ENCODE peak calls at places on chromosomes 4 and X, in ten cellular contexts. F, H, T, Q, C, A, K, J, X and M are unnamed samples.

GRCh38 chrX:43860646-43861370 is 21.4 kb downstream of the MAOB start:
- DNase-seq in A (peak; percentile 1), X (no peak), J (no peak), T (no peak), C (no peak), H (no peak), F (no peak), Q (no peak), K (no peak), M (no peak)

GRCh38 chr4:15920723-15921591 is 17.6 kb downstream of the FGFBP1 start:
- DNase-seq in X (no peak), F (no peak), H (no peak), Q (no peak), C (peak; percentile 86), J (peak; percentile 91), A (peak; percentile 96), T (peak; percentile 76), K (no peak), M (no peak)

GRCh38 chr4:143406523-143406922 is 69.8 kb downstream of the GAB1 start:
- DNase-seq in J (no peak), X (no peak), A (peak; percentile 20), C (no peak), T (no peak), H (no peak), F (no peak), Q (no peak), K (no peak), M (peak; percentile 79)

GRCh38 chr4:11259837-11260236 is 168.9 kb downstream of the HS3ST1 start:
- DNase-seq in A (no peak), C (no peak), H (no peak), X (no peak), Q (no peak), J (no peak), T (no peak), F (no peak), K (no peak), M (no peak)

GRCh38 chrX:39726810-39727209 is 370.9 kb downstream of the BCOR start:
- DNase-seq in F (no peak), T (no peak), X (no peak), C (no peak), Q (no peak), J (peak; percentile 83), A (peak; percentile 61), H (no peak), K (no peak), M (no peak)

GRCh38 chrX:34341258-34341657 is 209.1 kb upstream of the FAM47A start:
- DNase-seq in A (no peak), K (no peak), C (no peak), J (no peak), H (no peak), Q (no peak), T (no peak), F (no peak), X (no peak), M (peak; percentile 14)

GRCh38 chrX:37470711-37471110 is 100.8 kb upstream of the LANCL3 start:
- DNase-seq in C (no peak), X (no peak), T (no peak), H (no peak), J (no peak), Q (no peak), F (no peak), K (no peak), A (no peak), M (no peak)

GRCh38 chr4:71130827-71131603 is 137.6 kb downstream of the DCK start:
- DNase-seq in A (peak; percentile 83), Q (no peak), T (no peak), F (no peak), X (no peak), H (no peak), C (peak; percentile 83), K (no peak), J (no peak), M (no peak)

GRCh38 chrX:1041051-1041450 is 171.4 kb downstream of the CRLF2 start:
- DNase-seq in F (no peak), K (no peak), Q (no peak), J (peak; percentile 59), C (no peak), H (no peak), A (no peak), X (no peak), T (no peak), M (no peak)

GRCh38 chr4:102639602-102640001 is 121.2 kb downstream of the MANBA start:
- DNase-seq in F (no peak), C (no peak), K (no peak), T (no peak), X (no peak), H (no peak), A (no peak), J (no peak), Q (no peak), M (no peak)

GRCh38 chr4:54779797-54780196 is 122.0 kb downstream of the KIT start:
- DNase-seq in A (no peak), C (no peak), J (no peak), X (no peak), F (no peak), K (no peak), Q (no peak), T (no peak), H (no peak), M (no peak)

GRCh38 chr4:145545538-145546224 is 64.0 kb downstream of the SMAD1 start:
- DNase-seq in F (no peak), Q (no peak), X (no peak), T (peak; percentile 72), K (no peak), A (peak; percentile 80), J (no peak), H (no peak), C (peak; percentile 33), M (no peak)

GRCh38 chrX:45806410-45807121 is 605.9 kb upstream of the DIPK2B start:
- DNase-seq in H (peak; percentile 62), J (no peak), Q (no peak), A (peak; percentile 88), K (no peak), F (no peak), T (no peak), X (peak; percentile 31), C (peak; percentile 56), M (peak; percentile 5)

GRCh38 chr4:38155589-38156294 is 195.5 kb downstream of the PTTG2 start:
- DNase-seq in C (no peak), F (no peak), X (no peak), A (no peak), H (no peak), Q (no peak), J (no peak), K (no peak), T (no peak), M (no peak)